ENCODE peak calls at places on chromosomes 16 and 17, in five cellular contexts. F, L, R, W and P are unnamed samples.

GRCh38 chr17:52762147-52762793 is 603.8 kb upstream of the CA10 start:
- DNase-seq in F (no peak), L (no peak), R (no peak), W (peak; percentile 31), P (no peak)

GRCh38 chr16:82646504-82646903 is 19.7 kb downstream of the CDH13 start:
- DNase-seq in F (no peak), L (no peak), R (no peak), W (no peak), P (no peak)

GRCh38 chr16:75241412-75241811 is 10.0 kb downstream of the BCAR1 start:
- DNase-seq in F (no peak), L (no peak), R (no peak), W (no peak), P (no peak)

GRCh38 chr17:77424585-77425344 is 284.0 kb downstream of the SEC14L1 start:
- DNase-seq in F (peak; percentile 49), L (no peak), R (peak; percentile 91), W (no peak), P (peak; percentile 76)

GRCh38 chr16:69049146-69049545 is 56.3 kb upstream of the HAS3 start:
- DNase-seq in F (no peak), L (no peak), R (no peak), W (no peak), P (no peak)

GRCh38 chr17:17573912-17574311 is 17.6 kb downstream of the PEMT start:
- DNase-seq in F (no peak), L (no peak), R (no peak), W (no peak), P (no peak)

GRCh38 chr17:31216053-31216751 is 80.8 kb downstream of the OMG start:
- DNase-seq in F (peak; percentile 1), L (no peak), R (no peak), W (no peak), P (no peak)

GRCh38 chr17:49834118-49834743 is 13.6 kb downstream of the TAC4 start:
- DNase-seq in F (no peak), L (no peak), R (no peak), W (no peak), P (no peak)

GRCh38 chr17:16491703-16492612 is at the start of gene LRRC75A:
- DNase-seq in F (no peak), L (peak; percentile 41), R (no peak), W (peak; percentile 21), P (peak; percentile 90)